ENCODE peak calls at places on chromosomes 3 and 15, in seven cellular contexts. Q is CD4-positive, alpha-beta memory T cell; I is adipocyte; P is heart left ventricle; T is uterus; Z is HAP-1; R is left ventricle myocardium inferior. U is an unnamed sample.

GRCh38 chr3:197029511-197030167 is at the start of gene MELTF:
- DNase-seq in Q (peak; percentile 55), P (peak; percentile 64), T (peak; percentile 72), R (peak; percentile 68), Z (peak; percentile 87), I (peak; percentile 68), U (peak; percentile 72)

GRCh38 chr3:40901298-40901697 is 298.0 kb upstream of the CTNNB1 start:
- DNase-seq in Q (no peak), I (no peak), P (no peak), Z (no peak), R (no peak), T (no peak), U (no peak)

GRCh38 chr3:7917443-7918151 is 584.0 kb upstream of the LMCD1 start:
- DNase-seq in R (no peak), Q (no peak), T (no peak), P (no peak), Z (no peak), I (no peak), U (no peak)

GRCh38 chr15:48547305-48547704 is 98.2 kb downstream of the FBN1 start:
- DNase-seq in R (no peak), T (no peak), P (no peak), Z (no peak), Q (no peak), I (peak; percentile 58), U (no peak)

GRCh38 chr3:55718475-55718874 is 231.4 kb upstream of the WNT5A start:
- DNase-seq in Q (no peak), Z (no peak), R (no peak), I (peak; percentile 51), T (no peak), P (no peak), U (no peak)

GRCh38 chr3:12195231-12195630 is 36.5 kb upstream of the TIMP4 start:
- DNase-seq in R (no peak), Q (no peak), T (no peak), P (no peak), Z (no peak), I (peak; percentile 25), U (no peak)

GRCh38 chr3:148158210-148158609 is 539.5 kb upstream of the AGTR1 start:
- DNase-seq in I (peak; percentile 81), Z (no peak), Q (no peak), T (no peak), P (no peak), R (no peak), U (no peak)

GRCh38 chr3:166456291-166456690 is 619.1 kb upstream of the BCHE start:
- DNase-seq in Z (no peak), I (no peak), Q (no peak), T (no peak), R (no peak), P (no peak), U (no peak)

GRCh38 chr3:178623666-178624255 is 87.5 kb downstream of the KCNMB2 start:
- DNase-seq in Z (no peak), I (peak; percentile 52), P (no peak), T (no peak), R (no peak), Q (no peak), U (no peak)

GRCh38 chr3:7695067-7695466 is 806.6 kb upstream of the LMCD1 start:
- DNase-seq in Z (no peak), P (no peak), R (no peak), I (no peak), Q (no peak), T (no peak), U (no peak)

GRCh38 chr3:125141596-125142417 is 70.7 kb downstream of the SLC12A8 start:
- DNase-seq in Z (peak; percentile 66), P (peak; percentile 84), I (no peak), T (peak; percentile 61), Q (peak; percentile 57), R (peak; percentile 83), U (peak; percentile 83)

GRCh38 chr15:30933293-30933692 is 29.6 kb downstream of the FAN1 start:
- DNase-seq in T (no peak), Q (no peak), P (no peak), Z (no peak), I (no peak), R (no peak), U (no peak)

DNA sequence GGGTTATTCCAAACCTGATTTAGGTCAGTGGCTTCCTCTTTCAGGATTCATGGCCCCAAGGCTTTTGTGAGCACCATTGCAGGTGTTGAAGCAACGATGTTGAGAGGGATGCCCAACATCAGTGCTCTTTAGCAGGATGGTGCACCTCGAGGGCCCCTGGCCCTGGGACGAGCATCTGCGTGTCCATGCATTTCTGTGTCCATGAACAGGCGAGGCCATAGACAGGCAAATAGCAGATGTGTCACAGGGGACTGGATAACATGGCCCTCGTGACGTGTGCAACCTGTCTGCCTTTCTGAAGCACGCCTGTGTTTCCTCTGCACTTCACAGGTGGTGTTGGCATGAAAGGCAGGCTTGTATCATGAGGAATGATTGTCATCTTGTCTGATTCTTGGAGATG is 132.3 kb downstream of the SNRPN start:
- DNase-seq in I (no peak), R (no peak), T (no peak), Z (no peak), P (no peak), Q (no peak), U (no peak)
- H3K9me3 ChIP-seq in I (peaks cover 99% of the 10 kb centered on the region), R (peaks cover 100% of the 10 kb centered on the region), T (peaks cover 75% of the 10 kb centered on the region), Z (no peaks in the 10 kb centered on the region), P (peaks cover 98% of the 10 kb centered on the region), Q (peaks cover 8% of the 10 kb centered on the region), U (peaks cover 45% of the 10 kb centered on the region)

DNA sequence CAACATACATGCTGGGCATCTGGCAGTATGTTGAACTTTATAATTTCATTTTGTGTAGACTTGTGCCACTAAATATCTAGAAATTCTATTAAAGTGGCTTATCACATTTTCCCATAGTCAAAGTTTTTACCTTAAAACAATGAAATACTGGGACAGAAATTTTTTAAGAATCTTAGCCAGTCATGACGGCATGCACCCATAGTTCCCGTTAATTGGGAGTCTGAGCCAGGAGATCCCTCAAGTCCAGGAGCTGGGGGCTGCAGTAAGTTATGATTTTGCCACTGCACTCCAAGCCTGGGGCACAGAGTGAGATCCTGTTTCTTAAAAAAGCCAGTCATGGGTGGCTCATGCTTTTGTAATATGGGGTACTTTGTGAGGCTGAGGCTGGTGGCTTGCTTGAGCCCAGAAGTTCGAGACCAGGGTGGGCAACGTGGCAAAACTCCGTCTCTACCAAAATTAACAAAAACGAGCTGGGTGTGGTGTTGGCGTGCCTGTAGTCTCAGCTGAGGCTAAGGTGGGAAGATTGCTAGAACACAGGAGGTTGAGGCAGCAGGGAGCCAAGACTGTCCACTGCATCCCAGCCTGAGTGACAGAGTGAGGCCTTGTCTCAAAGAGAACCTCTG is 3.1 kb downstream of the RPSA start:
- DNase-seq in I (no peak), P (no peak), R (no peak), Q (no peak), Z (no peak), T (no peak), U (no peak)
- H3K4me3 ChIP-seq in I (peak overlapping the region; percentile 8), P (no peak overlapping the region), R (no peak overlapping the region), Q (no peak overlapping the region), Z (peak overlapping the region; percentile 5), T (no peak overlapping the region), U (no peak overlapping the region)

GRCh38 chr3:118838871-118839270 is 195.8 kb downstream of the IGSF11 start:
- DNase-seq in P (no peak), R (no peak), Q (no peak), T (no peak), I (no peak), Z (no peak), U (no peak)
- H3K9me3 ChIP-seq in P (peaks cover 42% of the 10 kb centered on the region), R (peaks cover 55% of the 10 kb centered on the region), Q (no peaks in the 10 kb centered on the region), T (peaks cover 3% of the 10 kb centered on the region), I (peaks cover 11% of the 10 kb centered on the region), Z (no peaks in the 10 kb centered on the region), U (peaks cover 12% of the 10 kb centered on the region)

DNA sequence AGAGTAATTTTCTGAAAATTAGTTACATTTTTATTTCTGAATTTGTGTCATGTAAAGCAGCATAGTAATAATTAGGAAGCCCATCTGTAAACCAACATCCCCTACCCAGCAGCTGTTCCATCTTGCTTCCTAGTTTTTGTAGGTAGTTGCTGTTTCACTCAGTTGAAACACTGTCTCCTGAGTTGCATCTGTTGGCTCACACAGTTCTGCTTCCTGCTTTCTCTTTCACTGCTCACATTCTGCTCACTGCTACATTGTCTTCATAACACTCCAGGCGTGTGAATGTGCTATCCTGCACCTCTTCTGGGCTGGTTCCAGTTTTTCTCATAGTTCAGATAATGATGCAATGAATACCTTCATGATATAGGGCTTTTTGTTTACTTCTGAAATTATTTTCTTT is 123.4 kb downstream of the EPHB1 start:
- DNase-seq in Q (no peak), R (no peak), Z (no peak), P (no peak), T (no peak), I (no peak), U (no peak)
- H3K4me3 ChIP-seq in Q (no peak overlapping the region), R (no peak overlapping the region), Z (no peak overlapping the region), P (no peak overlapping the region), T (no peak overlapping the region), I (no peak overlapping the region), U (no peak overlapping the region)

DNA sequence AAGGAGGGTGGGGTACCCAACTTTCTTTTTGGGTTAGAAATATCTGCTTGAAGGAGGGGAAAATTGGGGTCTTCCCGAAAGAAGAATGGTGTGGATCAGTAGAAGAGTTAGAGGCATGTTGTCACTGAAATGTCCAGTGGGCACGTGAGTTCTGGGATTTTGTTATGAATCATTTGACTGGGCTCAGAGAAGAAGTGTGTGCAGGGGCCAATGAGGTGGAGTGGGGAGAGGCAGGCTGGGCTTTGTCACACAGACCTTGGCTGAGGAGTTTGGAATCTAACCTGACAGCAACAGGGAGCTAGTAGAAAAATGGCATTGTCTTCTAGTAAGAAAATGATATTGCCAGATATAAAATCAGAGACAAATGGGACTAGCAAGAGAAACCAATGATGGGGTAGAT is 436.8 kb downstream of the MFSD1 start:
- DNase-seq in T (no peak), Z (no peak), Q (no peak), R (no peak), I (peak; percentile 18), P (no peak), U (no peak)
- H3K9me3 ChIP-seq in T (no peaks in the 10 kb centered on the region), Z (no peaks in the 10 kb centered on the region), Q (no peaks in the 10 kb centered on the region), R (no peaks in the 10 kb centered on the region), I (no peaks in the 10 kb centered on the region), P (no peaks in the 10 kb centered on the region), U (no peaks in the 10 kb centered on the region)

GRCh38 chr3:71518089-71518488 is 65.4 kb downstream of the FOXP1 start:
- DNase-seq in R (no peak), T (no peak), P (no peak), I (no peak), Q (no peak), Z (no peak), U (no peak)
- H3K4me3 ChIP-seq in R (no peak overlapping the region), T (no peak overlapping the region), P (no peak overlapping the region), I (no peak overlapping the region), Q (no peak overlapping the region), Z (no peak overlapping the region), U (no peak overlapping the region)

DNA sequence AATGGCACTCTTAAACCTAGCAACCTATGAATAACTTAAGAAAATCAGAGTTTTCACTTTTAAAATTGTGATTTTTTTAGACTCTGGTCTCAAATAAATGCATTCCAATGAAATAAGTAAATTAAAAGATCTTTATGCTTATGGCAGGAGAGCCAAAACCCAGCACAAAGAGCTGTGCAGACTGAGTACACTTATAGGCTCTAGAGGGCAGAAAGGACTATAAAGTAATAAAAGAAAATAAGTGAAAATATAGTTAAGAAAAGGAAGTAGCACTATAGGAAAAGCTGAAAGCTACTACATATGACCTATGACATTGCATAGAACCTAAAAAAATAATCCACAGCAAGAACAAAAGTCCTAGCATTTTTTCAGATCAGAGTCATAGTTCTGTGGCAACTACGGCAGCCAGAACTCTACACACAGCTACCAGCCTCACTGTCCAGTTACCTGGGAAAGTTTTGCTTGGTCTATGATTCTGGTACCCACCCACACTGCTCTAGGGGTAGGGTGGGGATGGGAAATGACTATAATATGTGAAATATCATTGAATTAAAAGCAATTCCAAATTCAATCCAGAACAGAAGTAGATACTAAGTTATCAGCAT is 30.5 kb downstream of the CLASP2 start:
- DNase-seq in T (no peak), Z (no peak), R (no peak), P (no peak), Q (no peak), I (peak; percentile 65), U (no peak)
- H3K9me3 ChIP-seq in T (no peaks in the 10 kb centered on the region), Z (no peaks in the 10 kb centered on the region), R (no peaks in the 10 kb centered on the region), P (no peaks in the 10 kb centered on the region), Q (no peaks in the 10 kb centered on the region), I (no peaks in the 10 kb centered on the region), U (no peaks in the 10 kb centered on the region)